ENCODE peak calls at places on chromosomes 2 and 18, in nine cellular contexts. O, E, K, Y, N, T, V, P and R are unnamed samples.

GRCh38 chr2:232538671-232539070 is 821 bp upstream of the CHRNG start:
- DNase-seq in O (no peak), E (no peak), K (no peak), Y (no peak), N (no peak), T (no peak), V (no peak), P (no peak), R (no peak)

GRCh38 chr2:38643021-38643671 is 22.8 kb upstream of the GALM start:
- DNase-seq in O (no peak), E (no peak), K (no peak), Y (no peak), N (no peak), T (no peak), V (no peak), P (no peak), R (no peak)

GRCh38 chr18:13616525-13617035 is 109.8 kb downstream of the FAM210A start:
- DNase-seq in O (no peak), E (no peak), K (no peak), Y (no peak), N (no peak), T (no peak), V (no peak), P (peak; percentile 41), R (no peak)

GRCh38 chr2:126835261-126835660 is 63.4 kb upstream of the TEX51 start:
- DNase-seq in O (no peak), E (no peak), K (no peak), Y (no peak), N (no peak), T (no peak), V (no peak), P (no peak), R (no peak)

GRCh38 chr2:37666772-37667171 is 4.7 kb downstream of the CDC42EP3 start:
- DNase-seq in O (no peak), E (no peak), K (no peak), Y (no peak), N (no peak), T (no peak), V (no peak), P (no peak), R (no peak)

GRCh38 chr18:76134631-76135030 is 360.4 kb downstream of the ZNF516 start:
- DNase-seq in O (no peak), E (no peak), K (no peak), Y (no peak), N (no peak), T (no peak), V (no peak), P (peak; percentile 19), R (no peak)

GRCh38 chr2:72144412-72144745 is 3.3 kb downstream of the CYP26B1 start:
- DNase-seq in O (peak; percentile 50), E (no peak), K (peak; percentile 30), Y (no peak), N (no peak), T (no peak), V (no peak), P (no peak), R (no peak)

GRCh38 chr2:15795426-15795825 is 144.9 kb upstream of the MYCN start:
- DNase-seq in O (no peak), E (no peak), K (peak; percentile 19), Y (no peak), N (no peak), T (no peak), V (peak; percentile 81), P (no peak), R (no peak)

GRCh38 chr2:181523756-181524155 is 66.6 kb downstream of the ITGA4 start:
- DNase-seq in O (no peak), E (no peak), K (no peak), Y (no peak), N (no peak), T (no peak), V (no peak), P (no peak), R (no peak)

GRCh38 chr2:43158259-43158880 is 68.0 kb downstream of the ZFP36L2 start:
- DNase-seq in O (no peak), E (peak; percentile 75), K (peak; percentile 86), Y (no peak), N (no peak), T (peak; percentile 49), V (no peak), P (peak; percentile 91), R (peak; percentile 39)

GRCh38 chr18:43192408-43192807 is 76.9 kb upstream of the RIT2 start:
- DNase-seq in O (no peak), E (no peak), K (no peak), Y (no peak), N (no peak), T (no peak), V (no peak), P (no peak), R (no peak)

GRCh38 chr2:32355976-32356734 is 668 bp upstream of the BIRC6 start:
- DNase-seq in O (no peak), E (no peak), K (no peak), Y (no peak), N (no peak), T (no peak), V (no peak), P (no peak), R (no peak)

GRCh38 chr2:220528180-220528579 is 900.8 kb downstream of the SLC4A3 start:
- DNase-seq in O (no peak), E (peak; percentile 62), K (peak; percentile 25), Y (no peak), N (no peak), T (no peak), V (no peak), P (no peak), R (no peak)

DNA sequence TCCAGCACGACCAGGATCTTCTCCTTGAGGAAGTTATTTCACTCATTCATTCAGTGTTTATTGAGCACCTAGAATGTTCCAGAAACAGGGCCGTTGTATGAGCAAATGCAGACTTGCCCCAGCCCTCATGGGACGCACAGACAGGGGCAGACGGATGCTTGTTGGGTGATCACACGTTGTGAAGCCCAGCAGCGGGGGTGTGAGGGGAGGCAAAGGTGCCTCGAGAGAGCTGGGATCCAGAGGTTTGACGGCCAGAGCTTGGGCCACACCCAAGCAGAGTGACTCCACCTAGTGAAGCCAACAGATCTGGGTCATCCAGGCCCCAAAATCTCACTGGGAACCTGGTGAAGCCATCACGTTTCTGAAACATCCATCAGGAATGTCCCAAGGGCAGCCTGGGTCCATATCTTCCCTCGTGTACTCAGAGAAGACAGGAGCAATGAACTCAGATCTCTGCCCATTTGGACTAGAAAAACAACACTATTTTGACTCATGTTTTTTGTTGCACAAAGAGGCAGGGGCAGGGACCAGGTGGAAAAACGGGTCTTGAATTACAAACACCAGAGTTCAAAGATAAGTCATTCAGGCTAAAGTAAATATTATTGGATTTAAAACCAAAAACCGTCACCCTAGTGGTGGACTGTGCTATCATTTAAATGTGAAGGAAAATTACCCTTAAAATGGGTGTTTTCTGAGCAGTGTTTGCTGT is 54.9 kb upstream of the RBM44 start:
- DNase-seq in O (no peak), E (peak; percentile 63), K (no peak), Y (no peak), N (no peak), T (no peak), V (no peak), P (no peak), R (no peak)
- TF ChIP-seq CTCF in O (peak; percentile 11), E (peak; percentile 33), K (no peak), Y (no peak), N (peak; percentile 48), T (no peak), V (peak; percentile 45), P (no peak), R (no peak)

GRCh38 chr18:79972720-79973119 is 8.3 kb downstream of the HSBP1L1 start:
- DNase-seq in O (no peak), E (no peak), K (no peak), Y (no peak), N (no peak), T (no peak), V (no peak), P (no peak), R (no peak)

GRCh38 chr18:79973517-79973916 is 9.1 kb downstream of the HSBP1L1 start:
- DNase-seq in O (no peak), E (no peak), K (no peak), Y (no peak), N (no peak), T (no peak), V (no peak), P (no peak), R (no peak)

GRCh38 chr18:79971986-79972385 is 7.5 kb downstream of the HSBP1L1 start:
- DNase-seq in O (no peak), E (no peak), K (no peak), Y (no peak), N (no peak), T (no peak), V (no peak), P (no peak), R (no peak)

GRCh38 chr18:79975043-79975442 is 10.6 kb downstream of the HSBP1L1 start:
- DNase-seq in O (no peak), E (no peak), K (no peak), Y (peak; percentile 38), N (no peak), T (no peak), V (no peak), P (no peak), R (no peak)

DNA sequence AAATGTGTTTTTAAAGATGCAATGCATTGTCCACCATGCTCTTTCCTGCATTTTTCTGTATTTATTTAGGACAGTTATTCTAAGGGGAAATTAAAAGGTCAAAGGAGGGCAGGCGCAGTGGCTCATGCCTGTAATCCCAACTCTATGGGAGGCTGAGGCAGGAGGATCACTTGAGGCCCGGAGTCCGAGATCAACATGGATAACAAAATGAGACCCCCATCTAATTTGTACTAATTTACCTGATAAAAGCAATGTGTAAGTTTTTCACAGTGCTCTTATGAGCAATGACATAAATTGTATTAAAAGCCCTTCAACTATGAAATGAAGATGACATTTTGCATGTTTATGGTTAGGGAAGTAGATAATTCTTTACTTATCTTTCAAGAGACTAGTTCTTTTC is 9.6 kb downstream of the HSBP1L1 start:
- DNase-seq in O (no peak), E (no peak), K (no peak), Y (no peak), N (no peak), T (no peak), V (no peak), P (no peak), R (no peak)
- TF ChIP-seq CTCF in O (no peak), E (no peak), K (no peak), Y (no peak), N (no peak), T (no peak), V (no peak), P (no peak), R (no peak)

GRCh38 chr18:31611511-31611910 is 19.8 kb downstream of the TTR start:
- DNase-seq in O (no peak), E (no peak), K (no peak), Y (no peak), N (no peak), T (no peak), V (no peak), P (no peak), R (no peak)
- TF ChIP-seq CTCF in O (no peak), E (no peak), K (no peak), Y (no peak), N (no peak), T (no peak), V (no peak), P (no peak), R (no peak)

GRCh38 chr2:121722479-121722878 is 14.2 kb downstream of the NIFK start:
- DNase-seq in O (no peak), E (peak; percentile 87), K (peak; percentile 19), Y (no peak), N (no peak), T (no peak), V (no peak), P (peak; percentile 46), R (no peak)
- TF ChIP-seq CTCF in O (no peak), E (no peak), K (no peak), Y (no peak), N (no peak), T (no peak), V (no peak), P (no peak), R (no peak)

GRCh38 chr2:156589381-156590079 is 153.4 kb downstream of the GPD2 start:
- DNase-seq in O (no peak), E (peak; percentile 62), K (peak; percentile 67), Y (no peak), N (no peak), T (no peak), V (peak; percentile 15), P (peak; percentile 32), R (no peak)
- TF ChIP-seq CTCF in O (peak; percentile 48), E (peak; percentile 72), K (peak; percentile 56), Y (peak; percentile 61), N (no peak), T (peak; percentile 30), V (peak; percentile 72), P (peak; percentile 76), R (peak; percentile 68)